ENCODE peak calls at places on chromosomes 4 and X, in four cellular contexts. W, M, U and R are unnamed samples.

GRCh38 chrX:129996120-129996519 is 13.7 kb downstream of the BCORL1 start:
- DNase-seq in W (peak), M (no peak), U (no peak), R (no peak)

GRCh38 chrX:140767646-140768045 is 58.1 kb downstream of the LINC00632 start:
- DNase-seq in W (no peak), M (no peak), U (peak), R (no peak)

GRCh38 chr4:98446499-98447375 is 185.6 kb downstream of the RAP1GDS1 start:
- DNase-seq in W (peak), M (no peak), U (peak), R (no peak)

GRCh38 chr4:73161527-73162185 is 92.1 kb upstream of the COX18 start:
- DNase-seq in W (no peak), M (no peak), U (peak), R (no peak)

GRCh38 chr4:73815145-73815544 is 21.3 kb upstream of the CXCL6 start:
- DNase-seq in W (peak), M (no peak), U (no peak), R (no peak)

GRCh38 chr4:162952232-162952631 is 214.5 kb downstream of the NAF1 start:
- DNase-seq in W (no peak), M (no peak), U (no peak), R (no peak)

GRCh38 chrX:45900751-45901150 is 644.5 kb downstream of the ZNF674 start:
- DNase-seq in W (no peak), M (peak), U (peak), R (no peak)

GRCh38 chr4:57090099-57090498 is 20.1 kb downstream of the IGFBP7 start:
- DNase-seq in W (no peak), M (no peak), U (no peak), R (no peak)

GRCh38 chr4:113173132-113173531 is 123.7 kb downstream of the ANK2 start:
- DNase-seq in W (no peak), M (no peak), U (no peak), R (no peak)

GRCh38 chrX:75957107-75957610 is 172.1 kb upstream of the MAGEE2 start:
- DNase-seq in W (no peak), M (no peak), U (no peak), R (no peak)

GRCh38 chrX:68416592-68416991 is 16.7 kb downstream of the OPHN1 start:
- DNase-seq in W (no peak), M (no peak), U (peak), R (no peak)

GRCh38 chr4:8274772-8275241 is 5.3 kb downstream of the HTRA3 start:
- DNase-seq in W (peak), M (peak), U (peak), R (no peak)

GRCh38 chr4:55447826-55448225 is 52.1 kb downstream of the TMEM165 start:
- DNase-seq in W (peak), M (no peak), U (peak), R (no peak)

GRCh38 chrX:109553862-109554261 is 17.2 kb downstream of the NXT2 start:
- DNase-seq in W (no peak), M (no peak), U (no peak), R (no peak)

GRCh38 chr4:183396187-183396738 is 48.2 kb upstream of the CDKN2AIP start:
- DNase-seq in W (peak), M (no peak), U (no peak), R (no peak)

GRCh38 chr4:89247951-89248350 is 59.6 kb downstream of the GPRIN3 start:
- DNase-seq in W (no peak), M (no peak), U (no peak), R (no peak)

GRCh38 chr4:166091146-166091545 is 218.1 kb downstream of the TLL1 start:
- DNase-seq in W (no peak), M (no peak), U (no peak), R (no peak)

GRCh38 chr4:16505726-16506125 is 279.5 kb upstream of the TAPT1 start:
- DNase-seq in W (peak), M (peak), U (peak), R (peak)

GRCh38 chr4:107689912-107690587 is 30.0 kb downstream of the PAPSS1 start:
- DNase-seq in W (peak), M (no peak), U (peak), R (no peak)

GRCh38 chr4:139083533-139084424 is 68.2 kb downstream of the NOCT start:
- DNase-seq in W (peak), M (peak), U (peak), R (peak)

GRCh38 chr4:113844369-113844768 is 82.8 kb upstream of the CAMK2D start:
- DNase-seq in W (no peak), M (no peak), U (no peak), R (no peak)

DNA sequence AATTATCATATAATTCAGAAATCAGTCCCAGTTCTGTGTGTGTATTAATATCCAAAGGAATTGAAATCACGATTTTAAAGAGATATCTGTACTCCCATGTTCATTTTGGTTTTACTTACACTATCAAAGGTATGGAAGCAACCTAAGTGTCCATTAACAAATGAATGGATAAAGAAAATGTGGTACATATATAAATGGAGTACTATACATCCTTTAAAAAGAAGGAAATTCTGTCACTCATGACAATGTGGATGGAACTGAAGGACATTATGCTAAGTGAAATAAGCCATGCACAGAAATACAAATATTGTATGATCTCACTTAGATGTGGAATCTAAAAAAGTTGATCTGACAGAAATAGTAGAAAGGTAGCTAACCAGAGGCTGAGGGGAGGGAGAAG is 63.8 kb downstream of the CD99L2 start:
- DNase-seq in W (no peak), M (no peak), U (no peak), R (no peak)
- H2BK5ac ChIP-seq in W (no peak), M (no peak), U (no peak), R (no peak)

GRCh38 chr4:53477038-53477565 is 99.7 kb downstream of the FIP1L1 start:
- DNase-seq in W (peak), M (no peak), U (peak), R (peak)

GRCh38 chr4:53479731-53480525 is 102.5 kb downstream of the FIP1L1 start:
- DNase-seq in W (peak), M (no peak), U (no peak), R (no peak)

GRCh38 chr4:53477666-53478065 is 100.2 kb downstream of the FIP1L1 start:
- DNase-seq in W (peak), M (no peak), U (no peak), R (no peak)

GRCh38 chr4:53480909-53481308 is 103.5 kb downstream of the FIP1L1 start:
- DNase-seq in W (peak), M (no peak), U (no peak), R (no peak)

DNA sequence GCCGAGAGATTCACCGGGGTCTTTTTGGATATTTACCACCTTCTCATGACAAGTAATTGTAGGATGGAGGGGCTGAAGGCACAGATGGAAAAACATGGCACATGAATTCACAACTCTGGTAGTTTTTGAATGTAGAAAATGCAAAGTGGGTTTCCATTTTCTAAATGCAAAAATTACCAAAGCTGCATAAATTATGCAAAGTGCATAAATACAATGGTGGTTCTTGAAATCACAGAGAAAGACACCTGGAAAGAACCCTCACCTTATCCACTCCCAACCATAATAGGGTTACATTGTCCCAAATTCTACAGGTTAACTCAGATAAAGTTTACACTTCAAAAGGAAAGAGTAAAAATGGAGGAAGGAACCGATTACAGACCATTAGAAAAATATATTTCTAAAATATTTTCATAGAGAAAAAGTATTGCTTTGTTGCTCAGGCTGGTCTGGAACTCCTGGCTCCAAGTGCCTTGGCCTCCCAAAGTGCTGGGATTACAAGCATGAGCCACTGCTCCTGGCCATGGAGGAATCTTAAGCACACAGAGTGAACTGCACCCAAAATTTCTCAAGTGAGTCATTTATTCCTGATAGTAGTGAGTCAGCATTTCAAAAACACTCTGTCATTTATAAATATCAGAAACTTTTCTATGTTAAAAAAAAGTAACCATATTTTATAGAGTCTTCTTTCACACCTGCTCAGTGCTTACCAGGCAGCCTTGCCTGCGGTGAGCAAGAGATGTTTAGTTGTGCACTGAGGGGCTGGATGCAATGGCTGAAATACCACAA is 101.4 kb downstream of the FIP1L1 start:
- DNase-seq in W (peak), M (no peak), U (peak), R (no peak)
- H3K18ac ChIP-seq in W (peak), M (no peak), U (peak), R (no peak)

GRCh38 chr4:52950226-52950625 is 88.1 kb downstream of the RASL11B start:
- DNase-seq in W (no peak), M (no peak), U (no peak), R (no peak)
- H2BK5ac ChIP-seq in W (no peak), M (no peak), U (no peak), R (no peak)

DNA sequence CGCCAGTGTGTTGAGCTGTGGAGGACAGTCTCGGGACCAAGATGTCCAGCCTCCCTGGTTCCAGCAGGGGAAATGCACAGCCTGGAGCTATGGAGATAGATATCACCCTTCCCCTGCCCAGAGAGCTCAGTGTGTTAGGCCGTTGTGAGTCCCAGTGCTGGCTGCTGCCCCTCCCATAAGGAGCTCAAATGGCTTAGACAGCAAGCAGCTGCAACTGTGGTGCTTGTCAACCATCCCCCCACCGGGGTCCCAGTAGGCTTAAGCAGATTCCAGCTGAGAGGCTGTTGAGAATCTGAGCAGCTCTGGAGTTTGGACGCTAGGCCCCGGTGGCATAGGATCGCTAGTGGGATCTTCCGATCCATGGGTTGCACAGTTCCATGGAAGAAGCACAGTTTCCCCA is 181.8 kb upstream of the POF1B start:
- DNase-seq in W (no peak), M (no peak), U (no peak), R (no peak)
- H3K18ac ChIP-seq in W (no peak), M (no peak), U (no peak), R (no peak)